ENCODE peak calls at places on chromosomes 1 and 21, in four cellular contexts. One of them, this sample, is unnamed.
A peak's percentile ranks its signal among the peaks of the same experiment; 100 is the strongest.

GRCh38 chr1:190858140-190858539 is 380.5 kb upstream of the BRINP3 start:
- DNase-seq in HL-60: no peak
- DNase-seq in HCT116: no peak
- DNase-seq in HepG2: no peak
- DNase-seq in this sample: no peak

GRCh38 chr1:34060901-34061415 is 104.1 kb downstream of the CSMD2 start:
- DNase-seq in HL-60: no peak
- DNase-seq in HCT116: no peak
- DNase-seq in HepG2: no peak
- DNase-seq in this sample: no peak

GRCh38 chr1:246139745-246140182 is 367.3 kb downstream of the SMYD3 start:
- DNase-seq in HL-60: no peak
- DNase-seq in HCT116: peak; percentile 92
- DNase-seq in HepG2: peak; percentile 33
- DNase-seq in this sample: peak; percentile 88

GRCh38 chr1:245587435-245588105 is 432.8 kb downstream of the KIF26B start:
- DNase-seq in HL-60: no peak
- DNase-seq in HCT116: no peak
- DNase-seq in HepG2: no peak
- DNase-seq in this sample: no peak

GRCh38 chr1:25504706-25505560 is 38.5 kb upstream of the LDLRAP1 start:
- DNase-seq in HL-60: no peak
- DNase-seq in HCT116: no peak
- DNase-seq in HepG2: no peak
- DNase-seq in this sample: no peak

GRCh38 chr1:181643631-181644030 is 160.3 kb downstream of the CACNA1E start:
- DNase-seq in HL-60: no peak
- DNase-seq in HCT116: no peak
- DNase-seq in HepG2: no peak
- DNase-seq in this sample: no peak

GRCh38 chr1:201742476-201742875 is 86.5 kb upstream of the IPO9 start:
- DNase-seq in HL-60: no peak
- DNase-seq in HCT116: no peak
- DNase-seq in HepG2: no peak
- DNase-seq in this sample: no peak

GRCh38 chr21:42827588-42827987 is 51.8 kb downstream of the WDR4 start:
- DNase-seq in HL-60: no peak
- DNase-seq in HCT116: no peak
- DNase-seq in HepG2: no peak
- DNase-seq in this sample: no peak

GRCh38 chr1:151165281-151165737 is 393 bp downstream of the LYSMD1 start:
- DNase-seq in HL-60: no peak
- DNase-seq in HCT116: no peak
- DNase-seq in HepG2: peak; percentile 19
- DNase-seq in this sample: no peak

GRCh38 chr1:26694185-26694572 is 1.6 kb upstream of the ARID1A start:
- DNase-seq in HL-60: no peak
- DNase-seq in HCT116: no peak
- DNase-seq in HepG2: no peak
- DNase-seq in this sample: no peak

GRCh38 chr1:161827786-161828185 is 61.7 kb downstream of the ATF6 start:
- DNase-seq in HL-60: no peak
- DNase-seq in HCT116: no peak
- DNase-seq in HepG2: no peak
- DNase-seq in this sample: no peak

GRCh38 chr1:18157968-18158367 is 50.4 kb downstream of the IGSF21 start:
- DNase-seq in HL-60: no peak
- DNase-seq in HCT116: no peak
- DNase-seq in HepG2: no peak
- DNase-seq in this sample: no peak

GRCh38 chr1:41246568-41246967 is 4.5 kb upstream of the SCMH1 start:
- DNase-seq in HL-60: no peak
- DNase-seq in HCT116: no peak
- DNase-seq in HepG2: no peak
- DNase-seq in this sample: no peak

GRCh38 chr1:228275435-228276342 is 67.8 kb downstream of the OBSCN start:
- DNase-seq in HL-60: peak; percentile 60
- DNase-seq in HCT116: peak; percentile 34
- DNase-seq in HepG2: no peak
- DNase-seq in this sample: no peak
- TF ChIP-seq POLR2AphosphoS5 in HL-60: no peak
- TF ChIP-seq POLR2AphosphoS5 in HCT116: peak; percentile 45
- TF ChIP-seq POLR2AphosphoS5 in HepG2: no peak
- TF ChIP-seq POLR2AphosphoS5 in this sample: no peak

GRCh38 chr1:223402790-223403142 is 9.6 kb downstream of the CCDC185 start:
- DNase-seq in HL-60: no peak
- DNase-seq in HCT116: no peak
- DNase-seq in HepG2: no peak
- DNase-seq in this sample: no peak

GRCh38 chr1:223401873-223402789 is 8.9 kb downstream of the CCDC185 start:
- DNase-seq in HL-60: no peak
- DNase-seq in HCT116: peak; percentile 24
- DNase-seq in HepG2: no peak
- DNase-seq in this sample: no peak

GRCh38 chr1:223405507-223405906 is 12.3 kb downstream of the CCDC185 start:
- DNase-seq in HL-60: no peak
- DNase-seq in HCT116: no peak
- DNase-seq in HepG2: no peak
- DNase-seq in this sample: no peak

DNA sequence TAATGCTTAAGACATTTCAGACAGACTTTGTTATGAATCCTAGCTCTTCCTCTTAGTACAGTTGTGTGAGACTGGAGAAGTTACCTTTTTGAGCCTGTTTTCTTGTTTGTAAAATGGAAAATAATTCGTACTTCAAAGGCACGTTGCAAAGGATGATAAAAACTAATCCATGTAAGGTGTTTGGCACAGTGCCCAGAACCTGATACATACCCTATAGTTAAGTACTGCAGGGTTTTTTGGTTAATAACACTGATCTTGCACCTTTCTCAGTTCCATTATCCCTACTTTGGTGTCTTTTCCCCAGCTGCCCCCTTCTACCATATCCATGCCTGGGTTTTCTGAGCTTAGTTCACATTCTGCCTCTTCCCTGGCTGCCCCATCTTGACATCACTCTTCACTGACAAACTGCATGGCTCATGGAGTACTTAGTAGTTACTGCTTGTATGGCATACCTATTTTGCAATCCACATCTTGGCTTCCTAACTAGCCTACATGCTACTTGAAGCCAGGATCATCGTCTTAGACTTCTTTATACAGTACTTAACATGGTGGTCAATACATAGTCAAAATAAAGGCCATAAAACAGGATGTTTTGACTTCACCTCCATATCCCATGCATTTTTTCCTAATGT is 10.1 kb downstream of the CCDC185 start:
- DNase-seq in HL-60: no peak
- DNase-seq in HCT116: no peak
- DNase-seq in HepG2: no peak
- DNase-seq in this sample: no peak
- TF ChIP-seq REST in HL-60: no peak
- TF ChIP-seq REST in HCT116: no peak
- TF ChIP-seq REST in HepG2: no peak
- TF ChIP-seq REST in this sample: no peak

GRCh38 chr1:46528297-46528955 is 23.0 kb downstream of the KNCN start:
- DNase-seq in HL-60: no peak
- DNase-seq in HCT116: no peak
- DNase-seq in HepG2: no peak
- DNase-seq in this sample: no peak
- TF ChIP-seq CTCF in HL-60: no peak
- TF ChIP-seq CTCF in HCT116: no peak
- TF ChIP-seq CTCF in HepG2: no peak
- TF ChIP-seq CTCF in this sample: peak; percentile 69

GRCh38 chr1:156673387-156674121 is 3.7 kb downstream of the NES start:
- DNase-seq in HL-60: no peak
- DNase-seq in HCT116: no peak
- DNase-seq in HepG2: peak; percentile 41
- DNase-seq in this sample: no peak
- TF ChIP-seq POLR2AphosphoS5 in HL-60: no peak
- TF ChIP-seq POLR2AphosphoS5 in HCT116: no peak
- TF ChIP-seq POLR2AphosphoS5 in HepG2: no peak
- TF ChIP-seq POLR2AphosphoS5 in this sample: no peak

DNA sequence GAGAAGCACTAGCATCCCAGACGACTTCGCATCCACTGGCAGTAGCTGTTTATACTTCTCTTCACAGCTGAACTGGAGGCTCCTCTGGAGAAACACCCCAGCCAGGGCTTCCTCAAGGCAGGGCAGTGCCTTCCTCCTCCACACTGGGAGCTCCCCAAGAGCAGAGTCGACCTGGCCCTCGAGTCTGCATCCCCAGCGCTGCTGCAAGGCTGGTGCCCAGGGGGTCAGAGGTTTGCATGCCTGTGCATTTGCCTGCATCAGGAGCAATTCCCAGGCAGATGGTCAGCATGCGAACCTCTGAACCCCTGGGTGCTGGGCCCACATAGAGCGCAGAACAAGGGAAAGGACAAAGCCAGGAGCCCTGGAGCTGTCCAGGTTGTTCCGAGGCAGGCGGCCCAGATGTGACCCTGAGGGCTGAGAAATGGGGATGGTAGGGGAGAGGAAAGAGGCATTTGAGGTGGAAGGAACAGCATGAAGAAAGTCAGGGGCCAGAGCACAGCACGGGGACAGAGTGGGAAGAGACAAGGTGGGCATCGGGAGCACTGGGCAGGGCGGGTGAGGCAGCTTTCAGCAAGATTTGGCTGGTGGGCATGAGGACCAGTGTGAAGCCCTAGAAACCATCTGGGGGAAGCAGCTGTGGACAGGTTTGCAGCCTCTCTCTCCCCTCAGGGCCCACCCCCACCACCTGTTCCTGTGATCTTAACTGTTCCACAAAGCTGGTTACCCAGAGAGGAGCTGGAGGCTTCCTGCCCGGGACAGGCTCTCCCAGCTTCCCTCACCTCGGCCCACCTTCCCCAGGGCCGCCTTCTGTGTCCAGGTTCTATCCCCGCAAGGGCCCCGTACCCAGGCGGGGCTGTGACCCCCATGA is 6.4 kb upstream of the S100A8 start:
- DNase-seq in HL-60: no peak
- DNase-seq in HCT116: no peak
- DNase-seq in HepG2: no peak
- DNase-seq in this sample: no peak
- TF ChIP-seq REST in HL-60: no peak
- TF ChIP-seq REST in HCT116: no peak
- TF ChIP-seq REST in HepG2: no peak
- TF ChIP-seq REST in this sample: no peak

GRCh38 chr1:103948526-103948925 is 198.8 kb downstream of the AMY1C start:
- DNase-seq in HL-60: no peak
- DNase-seq in HCT116: no peak
- DNase-seq in HepG2: no peak
- DNase-seq in this sample: no peak
- TF ChIP-seq CTCF in HL-60: no peak
- TF ChIP-seq CTCF in HCT116: no peak
- TF ChIP-seq CTCF in HepG2: no peak
- TF ChIP-seq CTCF in this sample: peak; percentile 25

GRCh38 chr1:19650416-19651140 is 6.5 kb downstream of the NBL1 start:
- DNase-seq in HL-60: no peak
- DNase-seq in HCT116: no peak
- DNase-seq in HepG2: no peak
- DNase-seq in this sample: no peak
- TF ChIP-seq POLR2AphosphoS5 in HL-60: no peak
- TF ChIP-seq POLR2AphosphoS5 in HCT116: no peak
- TF ChIP-seq POLR2AphosphoS5 in HepG2: no peak
- TF ChIP-seq POLR2AphosphoS5 in this sample: no peak

This sample was measured in Panc1.